ENCODE peak calls at places on chromosome 2, in four cellular contexts. W, K, L and R are unnamed samples.

GRCh38 chr2:17482651-17483050 is 35.6 kb downstream of the RAD51AP2 start:
- DNase-seq in L (peak), W (no peak), K (no peak), R (no peak)

GRCh38 chr2:114661926-114662670 is 219.7 kb downstream of the DPP10 start:
- DNase-seq in K (no peak), W (peak), L (no peak), R (no peak)

GRCh38 chr2:57182941-57183340 is 863.7 kb upstream of the VRK2 start:
- DNase-seq in K (no peak), L (no peak), W (no peak), R (no peak)

GRCh38 chr2:195498176-195498575 is 158.8 kb upstream of the SLC39A10 start:
- DNase-seq in K (peak), L (peak), W (peak), R (peak)

GRCh38 chr2:237866119-237866621 is 6.7 kb downstream of the RAMP1 start:
- DNase-seq in L (peak), K (no peak), W (peak), R (no peak)

GRCh38 chr2:1010373-1011017 is 59.8 kb downstream of the SNTG2 start:
- DNase-seq in W (peak), K (no peak), L (peak), R (peak)

GRCh38 chr2:111133603-111134002 is 12.9 kb downstream of the BCL2L11 start:
- DNase-seq in K (no peak), W (no peak), L (peak), R (no peak)

GRCh38 chr2:53450885-53451284 is 316.7 kb upstream of the CHAC2 start:
- DNase-seq in W (no peak), K (no peak), L (no peak), R (no peak)

GRCh38 chr2:135030826-135031225 is 16.4 kb downstream of the MAP3K19 start:
- DNase-seq in W (peak), L (peak), K (peak), R (peak)

DNA sequence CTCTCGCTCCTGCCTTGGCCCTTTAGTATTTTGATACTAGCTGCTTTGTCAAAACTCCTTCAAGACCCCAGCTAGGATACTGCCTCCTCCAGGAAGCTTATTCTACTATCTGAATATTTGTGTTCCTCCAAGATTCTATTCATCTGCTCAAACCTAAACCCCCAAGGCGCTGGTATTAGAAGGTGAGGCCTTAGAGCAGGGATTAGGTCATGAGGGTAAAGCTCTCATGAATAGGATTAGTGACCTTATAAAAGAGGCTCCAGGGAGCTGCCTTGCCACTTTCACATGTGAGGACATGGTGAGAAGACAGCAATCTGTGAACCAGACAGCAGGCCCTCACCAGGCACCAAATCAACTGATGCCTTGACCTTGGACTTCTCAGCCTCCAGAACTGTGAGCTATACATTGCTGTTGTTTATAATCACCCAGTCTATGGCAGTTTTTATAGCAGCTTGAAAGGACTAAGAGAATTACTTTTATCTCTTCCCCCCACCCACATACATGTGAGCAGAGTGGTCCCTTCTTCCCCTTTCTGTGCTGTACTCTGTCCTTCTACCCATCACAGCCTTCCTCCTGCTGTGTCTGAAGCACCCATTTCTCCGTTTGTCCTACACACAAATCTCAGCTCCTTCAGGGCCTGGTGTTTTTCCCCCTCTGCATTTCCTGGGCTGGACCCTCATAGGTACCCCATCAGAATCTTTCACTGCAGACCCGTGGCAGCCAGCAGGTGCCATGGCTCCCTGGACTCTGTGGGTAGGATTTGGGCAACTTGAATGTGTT is 54.5 kb downstream of the HS1BP3 start:
- DNase-seq in K (no peak), L (no peak), W (no peak), R (no peak)
- H3K4me3 ChIP-seq in K (no peak), L (no peak), W (no peak), R (no peak)

GRCh38 chr2:177147093-177147694 is 65.4 kb upstream of the HNRNPA3 start:
- DNase-seq in L (peak), W (peak), K (peak), R (peak)

GRCh38 chr2:177147834-177148233 is 64.8 kb upstream of the HNRNPA3 start:
- DNase-seq in K (no peak), W (no peak), L (no peak), R (no peak)

GRCh38 chr2:177148477-177149154 is 64.0 kb upstream of the HNRNPA3 start:
- DNase-seq in L (peak), W (peak), K (peak), R (peak)

GRCh38 chr2:177153805-177154204 is 58.8 kb upstream of the HNRNPA3 start:
- DNase-seq in K (no peak), W (no peak), L (no peak), R (no peak)

DNA sequence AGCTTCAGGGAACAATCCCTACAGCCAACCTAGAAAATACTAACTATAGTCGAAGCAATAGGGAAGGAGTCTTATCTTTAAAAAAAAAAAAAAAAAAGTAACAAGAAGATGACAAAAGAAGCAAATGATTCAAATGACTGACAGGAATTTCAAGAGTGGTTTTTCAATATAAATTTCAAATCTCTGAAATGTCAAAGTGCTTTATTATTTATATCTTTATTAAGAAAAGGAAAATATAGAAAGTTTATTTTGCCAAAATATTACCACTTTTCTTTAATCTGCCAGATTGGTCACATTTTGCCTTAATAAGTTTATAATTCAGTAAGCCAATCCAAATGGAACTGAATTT is 63.5 kb upstream of the HNRNPA3 start:
- DNase-seq in K (no peak), W (no peak), L (no peak), R (no peak)
- H3K4me3 ChIP-seq in K (peak), W (no peak), L (no peak), R (no peak)

GRCh38 chr2:213229814-213230213 is 54.5 kb upstream of the SPAG16 start:
- DNase-seq in W (peak), L (peak), K (no peak), R (no peak)
- H3K4me3 ChIP-seq in W (no peak), L (no peak), K (no peak), R (no peak)

GRCh38 chr2:161424179-161424763 is 8.2 kb downstream of the TBR1 start:
- DNase-seq in W (no peak), K (no peak), L (no peak), R (no peak)
- H3K4me3 ChIP-seq in W (peak), K (no peak), L (no peak), R (no peak)